ENCODE peak calls at places on chromosomes 16 and 17, in six cellular contexts. M is uterus, O is esophagus squamous epithelium, U is ovary, L is body of pancreas, S is prostate gland. G is an unnamed sample.
A peak's percentile ranks its signal among the peaks of the same experiment; 100 is the strongest.

GRCh38 chr16:54657058-54657708 is 273.5 kb upstream of the IRX5 start:
- DNase-seq in M (no peak), O (no peak), U (no peak), L (peak; percentile 55), S (no peak), G (peak; percentile 64)

GRCh38 chr17:13421581-13421980 is 180.1 kb downstream of the HS3ST3A1 start:
- DNase-seq in M (no peak), O (no peak), U (no peak), L (no peak), S (no peak), G (no peak)

GRCh38 chr16:56591377-56592060 is 2.2 kb downstream of the MT3 start:
- DNase-seq in M (no peak), O (no peak), U (no peak), L (no peak), S (no peak), G (no peak)

GRCh38 chr17:47702391-47702995 is 8.5 kb downstream of the TBKBP1 start:
- DNase-seq in M (no peak), O (no peak), U (no peak), L (no peak), S (no peak), G (no peak)

GRCh38 chr17:2442166-2442565 is 41.3 kb upstream of the MNT start:
- DNase-seq in M (no peak), O (no peak), U (no peak), L (no peak), S (no peak), G (no peak)

GRCh38 chr16:3771513-3771912 is 54.2 kb upstream of the TRAP1 start:
- DNase-seq in M (no peak), O (no peak), U (no peak), L (no peak), S (no peak), G (no peak)

GRCh38 chr16:56294014-56294413 is 102.7 kb downstream of the GNAO1 start:
- DNase-seq in M (no peak), O (no peak), U (no peak), L (no peak), S (no peak), G (no peak)

GRCh38 chr17:57685499-57686132 is 59.5 kb downstream of the CCDC182 start:
- DNase-seq in M (no peak), O (no peak), U (no peak), L (no peak), S (no peak), G (no peak)

GRCh38 chr16:29815032-29815721 is 775 bp upstream of the PAGR1 start:
- DNase-seq in M (peak; percentile 50), O (no peak), U (peak; percentile 55), L (no peak), S (no peak), G (no peak)

GRCh38 chr17:80348551-80349436 is 66.2 kb upstream of the ENDOV start:
- DNase-seq in M (no peak), O (no peak), U (no peak), L (no peak), S (no peak), G (peak; percentile 34)

GRCh38 chr17:5544115-5544514 is 40.2 kb downstream of the NLRP1 start:
- DNase-seq in M (no peak), O (no peak), U (no peak), L (no peak), S (no peak), G (no peak)

GRCh38 chr17:78620099-78620498 is 42.9 kb upstream of the DNAH17 start:
- DNase-seq in M (no peak), O (no peak), U (no peak), L (no peak), S (no peak), G (no peak)

GRCh38 chr17:65559802-65560627 is 1.4 kb downstream of the AXIN2 start:
- DNase-seq in M (peak; percentile 49), O (no peak), U (peak; percentile 73), L (no peak), S (peak; percentile 40), G (no peak)

GRCh38 chr17:5485270-5486205 is at the start of gene DERL2:
- DNase-seq in M (no peak), O (peak; percentile 56), U (no peak), L (no peak), S (peak; percentile 7), G (no peak)

GRCh38 chr16:88886915-88887521 is 20.6 kb upstream of the PABPN1L start:
- DNase-seq in M (peak; percentile 76), O (no peak), U (peak; percentile 55), L (peak; percentile 63), S (no peak), G (no peak)

GRCh38 chr16:84266451-84266850 is 26.6 kb upstream of the KCNG4 start:
- DNase-seq in M (peak; percentile 18), O (no peak), U (no peak), L (peak; percentile 37), S (no peak), G (no peak)

GRCh38 chr16:86575754-86576557 is 2.4 kb upstream of the FOXL1 start:
- DNase-seq in M (peak; percentile 35), O (no peak), U (no peak), L (peak; percentile 73), S (no peak), G (no peak)

GRCh38 chr17:78356163-78356713 is 3.6 kb downstream of the SOCS3 start:
- DNase-seq in M (no peak), O (no peak), U (no peak), L (peak; percentile 64), S (no peak), G (no peak)

GRCh38 chr16:50282955-50283631 is 16.7 kb downstream of the ADCY7 start:
- DNase-seq in M (no peak), O (no peak), U (no peak), L (no peak), S (no peak), G (no peak)

GRCh38 chr16:50280932-50281331 is 14.6 kb downstream of the ADCY7 start:
- DNase-seq in M (no peak), O (no peak), U (no peak), L (no peak), S (no peak), G (no peak)

GRCh38 chr16:50284131-50284911 is 18.0 kb downstream of the ADCY7 start:
- DNase-seq in M (no peak), O (no peak), U (no peak), L (no peak), S (no peak), G (no peak)

GRCh38 chr16:50281391-50282009 is 15.1 kb downstream of the ADCY7 start:
- DNase-seq in M (no peak), O (no peak), U (no peak), L (no peak), S (no peak), G (no peak)

DNA sequence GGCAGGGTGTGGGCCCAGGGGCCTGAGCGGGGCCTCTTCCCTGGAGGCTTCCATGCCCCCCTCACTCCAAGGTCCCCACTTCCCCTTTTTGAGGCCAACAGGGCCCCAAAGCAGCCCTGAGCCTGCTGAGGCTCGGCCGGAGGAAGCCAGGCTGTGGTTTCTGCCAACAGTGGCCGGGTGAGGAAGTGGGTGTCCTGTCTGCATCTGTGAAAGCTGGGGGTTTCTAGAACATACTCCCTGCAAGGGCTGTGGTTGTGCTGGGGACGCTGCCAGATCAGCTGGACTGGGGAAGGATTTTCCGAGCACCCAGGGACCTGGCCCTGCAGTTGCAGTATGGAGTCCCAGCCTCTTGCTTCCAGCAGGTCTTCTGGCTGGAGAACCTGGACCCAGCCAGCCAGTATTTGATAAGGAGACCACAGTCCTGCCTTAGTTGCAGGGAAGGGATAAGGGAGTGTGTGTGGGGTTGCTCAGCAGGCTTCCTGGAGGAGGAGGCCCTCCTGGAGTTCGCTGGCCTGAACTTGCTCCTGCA is 15.7 kb downstream of the ADCY7 start:
- DNase-seq in M (no peak), O (peak; percentile 46), U (no peak), L (peak; percentile 81), S (peak; percentile 25), G (peak; percentile 35)
- TF ChIP-seq POLR2A in M (no peak), O (no peak), U (no peak), L (no peak), S (no peak), G (no peak)

GRCh38 chr17:50166518-50167181 is 845 bp downstream of the SGCA start:
- DNase-seq in M (no peak), O (no peak), U (no peak), L (no peak), S (no peak), G (no peak)
- H3K27me3 ChIP-seq in M (no peaks in the 10 kb centered on the region), O (no peaks in the 10 kb centered on the region), U (no peaks in the 10 kb centered on the region), L (no peaks in the 10 kb centered on the region), S (no peaks in the 10 kb centered on the region), G (no peaks in the 10 kb centered on the region)

GRCh38 chr17:17979778-17980177 is 7.1 kb downstream of the DRC3 start:
- DNase-seq in M (no peak), O (no peak), U (no peak), L (no peak), S (no peak), G (no peak)

GRCh38 chr17:17975441-17975840 is 2.8 kb downstream of the DRC3 start:
- DNase-seq in M (no peak), O (no peak), U (no peak), L (no peak), S (no peak), G (no peak)

GRCh38 chr17:17978481-17979424 is 6.1 kb downstream of the DRC3 start:
- DNase-seq in M (no peak), O (no peak), U (no peak), L (no peak), S (no peak), G (no peak)

GRCh38 chr17:17972952-17973254 is 241 bp downstream of the DRC3 start:
- DNase-seq in M (no peak), O (no peak), U (no peak), L (no peak), S (no peak), G (no peak)

DNA sequence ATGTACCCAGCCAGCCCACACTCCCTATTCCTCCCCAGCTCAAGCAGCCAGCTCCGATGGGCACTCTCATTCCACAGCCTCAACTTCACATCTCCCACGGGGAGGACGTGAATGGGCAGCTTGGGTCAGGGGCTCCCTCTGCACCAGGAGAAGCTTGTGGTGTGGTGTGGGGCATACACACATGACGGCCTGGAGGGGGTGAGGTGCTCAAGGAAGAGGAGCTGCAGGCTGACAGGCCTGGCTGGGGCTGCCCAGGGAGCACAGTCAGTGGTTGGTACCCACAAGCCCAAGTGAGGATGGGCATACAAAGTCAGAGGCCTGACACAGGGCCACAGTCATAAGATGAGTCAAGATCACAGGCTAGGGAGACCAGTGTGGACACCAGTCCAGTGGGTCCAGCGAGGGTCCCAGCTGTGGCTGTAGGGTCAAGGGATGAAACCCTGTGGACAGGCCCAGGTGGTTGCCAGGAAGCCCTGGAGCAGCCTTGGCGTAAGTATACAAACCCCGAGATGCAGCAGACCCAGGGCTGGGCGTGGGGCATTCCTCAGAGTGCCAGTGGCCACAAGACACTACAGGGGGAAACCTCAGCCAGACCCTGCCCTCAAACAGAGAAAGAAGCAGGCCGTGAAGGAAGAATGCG is 4.4 kb downstream of the DRC3 start:
- DNase-seq in M (no peak), O (no peak), U (no peak), L (no peak), S (no peak), G (no peak)
- TF ChIP-seq POLR2A in M (no peak), O (no peak), U (no peak), L (no peak), S (no peak), G (no peak)

DNA sequence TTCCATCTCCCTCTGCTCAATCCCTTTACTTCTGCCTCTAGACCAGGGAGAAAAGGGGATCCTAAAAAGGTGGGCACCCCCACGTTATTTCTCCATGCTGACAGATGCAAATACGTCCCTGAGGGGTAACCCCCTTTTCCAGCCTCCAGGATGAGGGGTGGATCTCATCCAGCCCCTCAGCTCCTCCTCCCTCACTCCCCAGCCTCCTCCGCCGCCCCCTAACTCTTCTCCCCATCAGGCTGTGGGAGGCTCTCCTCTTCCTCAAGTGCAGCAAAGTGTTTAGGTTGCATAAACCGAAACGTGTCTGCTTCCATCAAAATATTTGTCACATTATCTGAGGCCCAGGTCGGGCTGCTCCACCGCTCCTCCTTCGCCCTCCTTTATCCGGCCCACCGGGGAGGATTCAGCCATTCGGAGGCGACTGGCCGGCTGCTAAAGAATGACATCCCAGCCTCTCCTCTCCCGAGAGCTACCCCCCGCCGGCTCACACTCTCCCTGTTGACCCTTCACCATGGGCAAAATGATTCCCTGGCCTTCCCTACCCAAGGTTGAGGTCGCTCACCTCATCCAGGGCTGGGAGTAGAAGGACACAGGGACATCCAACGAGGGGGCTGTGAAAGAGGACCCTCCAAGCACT is 1.2 kb upstream of the C1QL1 start:
- DNase-seq in M (no peak), O (no peak), U (no peak), L (no peak), S (no peak), G (no peak)
- H3K27me3 ChIP-seq in M (peaks cover 23% of the 10 kb centered on the region), O (peaks cover 10% of the 10 kb centered on the region), U (peaks cover 9% of the 10 kb centered on the region), L (no peaks in the 10 kb centered on the region), S (peaks cover 9% of the 10 kb centered on the region), G (peaks cover 27% of the 10 kb centered on the region)

G was measured in breast epithelium.